ENCODE peak calls at places on chromosome 1, in five cellular contexts. Z is AG04450, D is tibial artery, Y is neural progenitor cell, T is fibroblast of pulmonary artery. I is an unnamed sample.
A peak's percentile ranks its signal among the peaks of the same experiment; 100 is the strongest.

GRCh38 chr1:157968951-157969350 is 24.5 kb upstream of the KIRREL1 start:
- DNase-seq in Z (peak; percentile 77), D (no peak), Y (no peak), T (peak; percentile 93), I (peak; percentile 50)

GRCh38 chr1:154590756-154591155 is 17.2 kb downstream of the ADAR start:
- DNase-seq in Z (no peak), D (no peak), Y (no peak), T (no peak), I (peak; percentile 71)

GRCh38 chr1:16971330-16972209 is 8.8 kb downstream of the MFAP2 start:
- DNase-seq in Z (no peak), D (peak; percentile 79), Y (peak; percentile 85), T (no peak), I (peak; percentile 44)

GRCh38 chr1:29639156-29639736 is 402.9 kb downstream of the PTPRU start:
- DNase-seq in Z (no peak), D (peak; percentile 13), Y (no peak), T (no peak), I (no peak)

GRCh38 chr1:220843481-220844011 is 35.7 kb upstream of the HLX start:
- DNase-seq in Z (no peak), D (no peak), Y (no peak), T (peak; percentile 94), I (peak; percentile 16)

GRCh38 chr1:55039342-55040082 is at the start of gene PCSK9:
- DNase-seq in Z (no peak), D (peak; percentile 58), Y (peak; percentile 73), T (peak; percentile 11), I (peak; percentile 21)

GRCh38 chr1:1295154-1295923 is 12.4 kb downstream of the ACAP3 start:
- DNase-seq in Z (no peak), D (no peak), Y (no peak), T (no peak), I (no peak)

GRCh38 chr1:229280921-229281320 is 10.0 kb downstream of the RAB4A start:
- DNase-seq in Z (no peak), D (no peak), Y (no peak), T (no peak), I (no peak)

GRCh38 chr1:85650645-85651044 is 57.6 kb downstream of the ZNHIT6 start:
- DNase-seq in Z (no peak), D (no peak), Y (peak; percentile 23), T (no peak), I (no peak)

GRCh38 chr1:52590275-52590674 is 11.9 kb upstream of the GPX7 start:
- DNase-seq in Z (no peak), D (no peak), Y (peak; percentile 90), T (no peak), I (no peak)

GRCh38 chr1:65514083-65514482 is 93.6 kb downstream of the LEPR start:
- DNase-seq in Z (no peak), D (no peak), Y (no peak), T (no peak), I (no peak)

GRCh38 chr1:30923597-30923996 is 15.0 kb upstream of the SDC3 start:
- DNase-seq in Z (no peak), D (no peak), Y (no peak), T (peak; percentile 36), I (no peak)

GRCh38 chr1:115782571-115783281 is 14.2 kb upstream of the CASQ2 start:
- DNase-seq in Z (peak; percentile 2), D (no peak), Y (peak; percentile 8), T (peak; percentile 47), I (peak; percentile 92)

GRCh38 chr1:233603366-233603927 is 10.5 kb upstream of the KCNK1 start:
- DNase-seq in Z (no peak), D (no peak), Y (no peak), T (no peak), I (no peak)

GRCh38 chr1:30403061-30403645 is 320.2 kb downstream of the MATN1 start:
- DNase-seq in Z (no peak), D (peak; percentile 54), Y (no peak), T (no peak), I (no peak)

GRCh38 chr1:109446236-109446635 is 20.0 kb upstream of the PSMA5 start:
- DNase-seq in Z (no peak), D (no peak), Y (no peak), T (no peak), I (peak; percentile 90)

GRCh38 chr1:53380296-53380695 is 52.4 kb upstream of the LRP8 start:
- DNase-seq in Z (no peak), D (peak; percentile 15), Y (no peak), T (no peak), I (no peak)

GRCh38 chr1:204544321-204544720 is 28.1 kb downstream of the MDM4 start:
- DNase-seq in Z (no peak), D (no peak), Y (no peak), T (peak; percentile 85), I (no peak)
- H3K4me3 ChIP-seq in Z (no peak overlapping the region), D (no peak overlapping the region), Y (no peak overlapping the region), T (no peak overlapping the region), I (no peak overlapping the region)

GRCh38 chr1:22364764-22365163 is 86.9 kb upstream of the ZBTB40 start:
- DNase-seq in Z (no peak), D (no peak), Y (no peak), T (no peak), I (no peak)
- TF ChIP-seq CTCF in Z (no peak), D (no peak), Y (peak; percentile 38), T (no peak), I (no peak)

GRCh38 chr1:38353956-38354355 is 307.4 kb upstream of the POU3F1 start:
- DNase-seq in Z (no peak), D (no peak), Y (no peak), T (no peak), I (no peak)
- H3K4me3 ChIP-seq in Z (no peak overlapping the region), D (no peak overlapping the region), Y (no peak overlapping the region), T (no peak overlapping the region), I (no peak overlapping the region)

GRCh38 chr1:107480548-107480947 is 339.7 kb downstream of the NTNG1 start:
- DNase-seq in Z (no peak), D (no peak), Y (no peak), T (no peak), I (no peak)
- TF ChIP-seq CTCF in Z (no peak), D (no peak), Y (no peak), T (no peak), I (no peak)

GRCh38 chr1:200741808-200742207 is 3.1 kb downstream of the CAMSAP2 start:
- DNase-seq in Z (no peak), D (no peak), Y (no peak), T (no peak), I (no peak)
- H3K4me3 ChIP-seq in Z (peak overlapping the region; percentile 98), D (peak overlapping the region; percentile 96), Y (peak overlapping the region; percentile 89), T (peak overlapping the region; percentile 72), I (peak overlapping the region; percentile 97)

GRCh38 chr1:22654692-22655091 is 1.7 kb downstream of the C1QB start:
- DNase-seq in Z (no peak), D (no peak), Y (no peak), T (no peak), I (no peak)
- TF ChIP-seq CTCF in Z (peak; percentile 12), D (no peak), Y (peak; percentile 24), T (no peak), I (no peak)

DNA sequence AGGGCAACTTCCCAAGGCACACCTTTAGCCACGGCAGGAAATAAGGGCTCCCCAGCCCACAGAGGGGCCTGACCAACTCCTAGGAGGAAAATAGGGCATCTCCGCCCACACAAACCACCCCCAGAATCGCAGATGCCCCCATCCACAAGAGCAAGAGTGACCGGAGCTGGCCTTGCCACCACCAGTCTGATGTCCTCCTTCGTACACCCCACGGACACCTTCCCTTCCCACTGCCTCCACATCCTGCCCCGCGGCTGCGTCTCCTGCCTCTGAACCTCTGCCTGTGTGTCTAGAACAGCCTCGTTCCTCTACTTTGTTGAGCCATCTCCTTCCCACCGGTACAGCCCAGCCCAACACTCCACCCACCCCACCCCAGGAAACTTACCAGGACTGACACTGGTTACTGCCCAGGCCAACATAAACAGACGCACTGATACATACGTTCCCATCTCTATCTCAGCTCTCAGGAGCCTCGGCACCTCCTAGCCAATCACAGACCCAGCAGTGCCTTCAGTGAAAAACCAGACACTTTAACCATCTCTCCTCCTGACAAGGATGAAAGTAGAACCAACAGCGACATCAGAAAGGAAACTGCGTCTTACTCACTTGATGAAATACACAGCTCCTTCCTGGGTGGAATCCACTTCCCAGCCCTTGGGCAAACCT is 7.6 kb upstream of the PLEKHA6 start:
- DNase-seq in Z (no peak), D (no peak), Y (no peak), T (no peak), I (no peak)
- H3K4me3 ChIP-seq in Z (no peak overlapping the region), D (no peak overlapping the region), Y (no peak overlapping the region), T (no peak overlapping the region), I (no peak overlapping the region)

GRCh38 chr1:9539829-9540550 is 725 bp downstream of the SLC25A33 start:
- DNase-seq in Z (no peak), D (peak; percentile 73), Y (peak; percentile 82), T (peak; percentile 47), I (peak; percentile 59)
- TF ChIP-seq CTCF in Z (no peak), D (no peak), Y (no peak), T (no peak), I (no peak)

I was measured in fibroblast of villous mesenchyme.